ENCODE peak calls at places on chromosomes 6 and 20, in four cellular contexts. R, E, J and K are unnamed samples.

GRCh38 chr6:90414352-90414751 is 117.7 kb upstream of the BACH2 start:
- DNase-seq in R (no peak), E (no peak), J (no peak), K (no peak)

GRCh38 chr6:24949020-24949569 is 13.3 kb upstream of the RIPOR2 start:
- DNase-seq in R (no peak), E (no peak), J (peak; percentile 82), K (no peak)

GRCh38 chr6:162785632-162786242 is 58.0 kb downstream of the PACRG start:
- DNase-seq in R (no peak), E (no peak), J (no peak), K (no peak)

GRCh38 chr6:31736026-31736767 is at the start of gene CLIC1:
- DNase-seq in R (no peak), E (peak; percentile 97), J (no peak), K (no peak)

GRCh38 chr20:31485450-31486339 is 10.6 kb downstream of the REM1 start:
- DNase-seq in R (no peak), E (peak; percentile 45), J (no peak), K (no peak)

GRCh38 chr6:45563092-45563491 is 185.4 kb upstream of the SUPT3H start:
- DNase-seq in R (no peak), E (no peak), J (no peak), K (no peak)

GRCh38 chr20:50191065-50191565 is 485 bp downstream of the CEBPB start:
- DNase-seq in R (no peak), E (peak; percentile 61), J (no peak), K (peak; percentile 24)

GRCh38 chr6:2891768-2892170 is 11.3 kb downstream of the SERPINB9 start:
- DNase-seq in R (no peak), E (no peak), J (peak; percentile 76), K (peak; percentile 29)

GRCh38 chr6:3773696-3774298 is 22.3 kb upstream of the PXDC1 start:
- DNase-seq in R (no peak), E (no peak), J (no peak), K (no peak)

GRCh38 chr6:71351190-71351589 is 62.6 kb downstream of the OGFRL1 start:
- DNase-seq in R (no peak), E (no peak), J (no peak), K (no peak)

GRCh38 chr6:45441811-45442453 is 64.2 kb upstream of the SUPT3H start:
- DNase-seq in R (no peak), E (no peak), J (no peak), K (no peak)

GRCh38 chr6:77816766-77817270 is 164.0 kb downstream of the MEI4 start:
- DNase-seq in R (no peak), E (no peak), J (no peak), K (no peak)

GRCh38 chr6:1200706-1201105 is 111.2 kb upstream of the FOXQ1 start:
- DNase-seq in R (peak; percentile 95), E (peak; percentile 96), J (no peak), K (no peak)

GRCh38 chr6:41232667-41233066 is 4.5 kb downstream of the TREML4 start:
- DNase-seq in R (no peak), E (no peak), J (no peak), K (no peak)

GRCh38 chr6:91654844-91655192 is 1067.9 kb upstream of the MAP3K7 start:
- DNase-seq in R (no peak), E (no peak), J (no peak), K (no peak)

GRCh38 chr20:62751551-62752150 is 43.0 kb downstream of the NTSR1 start:
- DNase-seq in R (no peak), E (no peak), J (no peak), K (no peak)

GRCh38 chr6:104585646-104586045 is 274.1 kb downstream of the HACE1 start:
- DNase-seq in R (no peak), E (no peak), J (no peak), K (no peak)

GRCh38 chr6:163837681-163838431 is 423.3 kb downstream of the QKI start:
- DNase-seq in R (no peak), E (no peak), J (no peak), K (no peak)

GRCh38 chr6:18595774-18596528 is 208.8 kb downstream of the RNF144B start:
- DNase-seq in R (peak; percentile 38), E (peak; percentile 63), J (peak; percentile 9), K (no peak)

GRCh38 chr6:23529902-23530301 is 596.1 kb upstream of the NRSN1 start:
- DNase-seq in R (no peak), E (no peak), J (no peak), K (no peak)

GRCh38 chr20:48175261-48175660 is 390.0 kb upstream of the SULF2 start:
- DNase-seq in R (no peak), E (no peak), J (no peak), K (no peak)

GRCh38 chr20:3670511-3670910 is 7.3 kb upstream of the GFRA4 start:
- DNase-seq in R (no peak), E (no peak), J (no peak), K (no peak)

GRCh38 chr20:45420125-45420524 is 4.2 kb downstream of the PIGT start:
- DNase-seq in R (no peak), E (no peak), J (no peak), K (no peak)

GRCh38 chr6:27582928-27583725 is 110.2 kb upstream of the ZNF184 start:
- DNase-seq in R (no peak), E (peak; percentile 85), J (no peak), K (no peak)

GRCh38 chr6:133945158-133945557 is 7.9 kb upstream of the TBPL1 start:
- DNase-seq in R (no peak), E (no peak), J (no peak), K (no peak)

GRCh38 chr6:75155586-75155985 is 50.3 kb downstream of the COL12A1 start:
- DNase-seq in R (no peak), E (no peak), J (no peak), K (no peak)

GRCh38 chr6:23589811-23590210 is 536.2 kb upstream of the NRSN1 start:
- DNase-seq in R (no peak), E (no peak), J (no peak), K (no peak)

GRCh38 chr6:2450546-2450945 is 205.1 kb upstream of the GMDS start:
- DNase-seq in R (no peak), E (peak; percentile 34), J (no peak), K (no peak)

GRCh38 chr6:90484903-90485302 is 102.0 kb downstream of the MAP3K7 start:
- DNase-seq in R (no peak), E (no peak), J (no peak), K (no peak)

GRCh38 chr20:44969320-44969879 is 3.1 kb downstream of the STK4 start:
- DNase-seq in R (no peak), E (no peak), J (no peak), K (no peak)

GRCh38 chr6:7145269-7146078 is 37.7 kb downstream of the RREB1 start:
- DNase-seq in R (no peak), E (no peak), J (no peak), K (no peak)

GRCh38 chr6:105781248-105781647 is 304.9 kb upstream of the PRDM1 start:
- DNase-seq in R (no peak), E (peak; percentile 31), J (no peak), K (no peak)

GRCh38 chr6:76701610-76702009 is 629.1 kb upstream of the IMPG1 start:
- DNase-seq in R (no peak), E (no peak), J (no peak), K (no peak)

GRCh38 chr20:19495905-19496703 is 262.0 kb upstream of the RIN2 start:
- DNase-seq in R (peak; percentile 44), E (peak; percentile 11), J (no peak), K (no peak)

GRCh38 chr20:63475209-63475608 is 2.8 kb upstream of the KCNQ2 start:
- DNase-seq in R (no peak), E (peak; percentile 63), J (no peak), K (no peak)

GRCh38 chr6:27161946-27162603 is 85.4 kb upstream of the PRSS16 start:
- DNase-seq in R (no peak), E (peak; percentile 72), J (peak; percentile 52), K (no peak)

GRCh38 chr20:35006009-35006408 is 50.3 kb downstream of the MYH7B start:
- DNase-seq in R (no peak), E (no peak), J (no peak), K (no peak)

GRCh38 chr6:102853249-102853955 is 1459.9 kb downstream of the GRIK2 start:
- DNase-seq in R (no peak), E (no peak), J (no peak), K (no peak)

GRCh38 chr6:71012871-71013456 is 56.1 kb upstream of the B3GAT2 start:
- DNase-seq in R (peak; percentile 20), E (peak; percentile 63), J (peak; percentile 26), K (no peak)

GRCh38 chr6:11460001-11460668 is 77.4 kb upstream of the TMEM170B start:
- DNase-seq in R (no peak), E (peak; percentile 45), J (no peak), K (no peak)